ENCODE peak calls at places on chromosomes 3 and 15, in ten cellular contexts. Z, G, J, Q, X, D, S, P, K and L are unnamed samples.

GRCh38 chr3:10288575-10288960 is 4.2 kb downstream of the GHRL start:
- DNase-seq in Z (no peak), G (no peak), J (no peak), Q (no peak), X (no peak), D (no peak), S (no peak), P (no peak), K (no peak), L (no peak)

GRCh38 chr3:74535281-74535680 is 79.2 kb downstream of the CNTN3 start:
- DNase-seq in Z (peak; percentile 4), G (no peak), J (no peak), Q (no peak), X (no peak), D (no peak), S (no peak), P (peak; percentile 58), K (no peak), L (no peak)

GRCh38 chr15:42036991-42037390 is 16.1 kb upstream of the PLA2G4E start:
- DNase-seq in Z (no peak), G (no peak), J (no peak), Q (no peak), X (no peak), D (no peak), S (no peak), P (no peak), K (no peak), L (no peak)

GRCh38 chr15:66241886-66242285 is 11.7 kb downstream of the MEGF11 start:
- DNase-seq in Z (no peak), G (no peak), J (no peak), Q (no peak), X (no peak), D (no peak), S (no peak), P (no peak), K (no peak), L (no peak)

GRCh38 chr3:98735761-98736269 is 27.3 kb upstream of the ST3GAL6 start:
- DNase-seq in Z (no peak), G (no peak), J (peak; percentile 12), Q (peak; percentile 31), X (peak; percentile 28), D (no peak), S (no peak), P (no peak), K (no peak), L (no peak)

GRCh38 chr3:18812316-18812715 is 336.0 kb upstream of the KCNH8 start:
- DNase-seq in Z (peak; percentile 8), G (no peak), J (peak; percentile 88), Q (peak; percentile 62), X (peak; percentile 95), D (no peak), S (no peak), P (no peak), K (no peak), L (no peak)

GRCh38 chr15:62873203-62873602 is 169.3 kb upstream of the TPM1 start:
- DNase-seq in Z (no peak), G (no peak), J (no peak), Q (no peak), X (no peak), D (no peak), S (no peak), P (peak; percentile 39), K (no peak), L (no peak)

GRCh38 chr3:48416091-48416505 is 13.8 kb downstream of the PLXNB1 start:
- DNase-seq in Z (no peak), G (no peak), J (no peak), Q (no peak), X (no peak), D (no peak), S (no peak), P (no peak), K (no peak), L (no peak)

GRCh38 chr15:41848595-41848994 is 9.9 kb downstream of the PLA2G4B start:
- DNase-seq in Z (no peak), G (no peak), J (peak; percentile 35), Q (no peak), X (no peak), D (no peak), S (no peak), P (no peak), K (no peak), L (no peak)

GRCh38 chr15:65730560-65731172 is 61.4 kb downstream of the DENND4A start:
- DNase-seq in Z (peak; percentile 57), G (no peak), J (peak; percentile 62), Q (peak; percentile 69), X (no peak), D (no peak), S (no peak), P (no peak), K (no peak), L (no peak)

DNA sequence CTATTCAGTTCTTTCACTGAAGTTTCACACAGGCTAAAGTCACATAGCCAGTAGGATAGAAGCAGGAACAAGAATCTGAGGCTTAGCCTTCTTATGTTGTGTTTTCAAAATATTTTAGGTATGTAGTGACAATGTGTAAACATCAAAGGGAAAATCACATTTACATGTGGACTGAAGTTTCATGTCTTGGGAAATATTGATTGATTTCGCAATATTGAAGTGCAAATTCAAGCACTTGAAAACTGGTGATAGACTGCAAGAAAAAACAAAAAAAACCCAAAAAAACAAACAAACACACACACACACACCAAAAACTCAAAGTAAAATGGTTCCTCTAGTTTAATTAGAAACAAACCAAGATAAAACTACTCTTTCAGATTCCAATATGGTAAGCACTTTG is 773.3 kb downstream of the PDCD6IP start:
- DNase-seq in Z (no peak), G (no peak), J (no peak), Q (no peak), X (no peak), D (no peak), S (no peak), P (no peak), K (no peak), L (no peak)
- TF ChIP-seq CTCF in Z (no peak), G (no peak), J (no peak), Q (no peak), X (no peak), D (no peak), S (no peak), P (no peak), K (no peak), L (no peak)

DNA sequence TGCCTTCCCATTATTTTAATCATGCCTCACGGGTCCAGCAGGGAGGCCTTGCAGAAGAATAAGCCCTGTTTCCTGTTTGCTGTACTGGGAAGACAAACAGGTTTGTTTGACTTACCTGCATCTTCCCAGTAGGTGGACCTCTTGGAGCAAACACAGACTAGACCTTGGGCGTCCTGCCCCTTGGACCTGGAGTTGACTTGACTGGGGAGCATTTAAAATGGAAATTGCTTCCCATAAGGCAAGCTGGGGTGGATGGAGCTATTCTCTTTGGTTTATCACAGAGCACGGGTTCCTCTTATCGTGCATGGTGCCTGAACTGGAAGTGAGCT is 151.4 kb downstream of the RPLP1 start:
- DNase-seq in Z (no peak), G (no peak), J (no peak), Q (no peak), X (peak; percentile 70), D (no peak), S (no peak), P (peak; percentile 83), K (no peak), L (no peak)
- TF ChIP-seq CTCF in Z (no peak), G (no peak), J (no peak), Q (no peak), X (peak; percentile 62), D (no peak), S (no peak), P (peak; percentile 67), K (peak; percentile 25), L (no peak)

GRCh38 chr15:70510433-70510832 is 252.9 kb downstream of the UACA start:
- DNase-seq in Z (no peak), G (no peak), J (no peak), Q (no peak), X (no peak), D (no peak), S (no peak), P (no peak), K (no peak), L (no peak)

GRCh38 chr15:70514236-70514635 is 249.1 kb downstream of the UACA start:
- DNase-seq in Z (no peak), G (no peak), J (no peak), Q (no peak), X (no peak), D (no peak), S (no peak), P (no peak), K (no peak), L (no peak)

GRCh38 chr15:70509282-70510272 is 253.8 kb downstream of the UACA start:
- DNase-seq in Z (no peak), G (no peak), J (no peak), Q (no peak), X (peak; percentile 26), D (no peak), S (no peak), P (no peak), K (no peak), L (no peak)

GRCh38 chr15:70513818-70514217 is 249.5 kb downstream of the UACA start:
- DNase-seq in Z (no peak), G (no peak), J (no peak), Q (no peak), X (no peak), D (no peak), S (no peak), P (no peak), K (no peak), L (no peak)

DNA sequence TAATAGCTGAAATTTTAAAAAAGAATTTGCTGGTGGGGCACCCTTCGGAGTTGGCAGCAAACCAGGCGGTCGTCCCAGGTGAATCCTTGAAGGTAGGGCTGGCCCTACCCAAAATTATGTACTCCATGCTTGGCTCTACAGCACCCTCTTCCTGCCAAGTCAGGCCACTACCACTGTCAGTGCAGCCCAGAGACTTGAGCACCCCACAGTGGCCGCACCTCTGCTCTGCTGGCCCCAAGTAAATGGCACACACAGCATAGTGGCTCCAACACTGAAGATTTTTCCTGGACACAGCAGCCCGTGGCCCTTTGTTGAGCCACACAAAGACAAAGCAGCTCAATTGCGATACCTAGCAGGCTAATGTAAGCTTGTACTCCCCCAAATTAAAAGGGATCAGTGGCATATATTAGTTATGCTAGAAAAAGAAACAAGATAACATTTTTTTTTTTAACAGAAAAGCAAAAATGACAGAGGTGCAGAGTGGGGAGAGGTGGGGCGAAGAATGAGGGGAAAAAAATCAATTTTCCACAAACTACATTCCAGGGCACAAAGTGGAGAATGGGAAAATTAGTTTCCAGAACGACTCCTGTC is 250.5 kb downstream of the UACA start:
- DNase-seq in Z (no peak), G (no peak), J (peak; percentile 66), Q (peak; percentile 80), X (peak; percentile 78), D (no peak), S (no peak), P (peak; percentile 93), K (no peak), L (peak; percentile 45)
- TF ChIP-seq CTCF in Z (peak; percentile 57), G (peak; percentile 37), J (peak; percentile 77), Q (peak; percentile 96), X (peak; percentile 98), D (no peak), S (no peak), P (peak; percentile 96), K (peak; percentile 55), L (peak; percentile 82)

DNA sequence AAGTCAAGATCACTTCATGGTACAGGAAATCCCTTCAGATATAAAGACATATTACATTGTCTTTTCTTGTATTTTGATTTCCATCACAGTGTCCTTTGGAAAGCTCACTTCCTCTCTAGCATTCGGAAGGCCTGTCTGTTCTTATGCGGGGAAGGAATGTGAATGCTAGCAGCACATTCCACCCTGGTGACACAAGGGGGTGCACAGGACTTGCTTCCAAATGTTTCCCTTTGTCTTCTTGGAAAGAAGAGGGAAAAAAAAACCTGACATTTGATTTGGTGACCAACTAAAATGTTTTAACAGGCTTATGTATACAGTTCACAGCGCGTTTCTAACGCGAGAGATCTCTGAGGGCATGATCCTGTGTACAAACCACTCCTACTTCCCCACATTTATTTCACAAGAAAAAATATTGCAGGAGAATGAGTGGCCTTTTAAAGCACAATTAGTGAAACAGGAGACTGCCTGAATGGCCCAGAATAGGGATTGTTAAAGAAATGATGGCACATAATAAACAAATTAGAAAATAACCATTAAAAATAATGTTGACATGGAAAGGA is 107.5 kb upstream of the FXR1 start:
- DNase-seq in Z (no peak), G (peak; percentile 48), J (peak; percentile 70), Q (peak; percentile 74), X (peak; percentile 23), D (no peak), S (no peak), P (peak; percentile 85), K (no peak), L (peak; percentile 3)
- TF ChIP-seq CTCF in Z (peak; percentile 12), G (peak; percentile 56), J (peak; percentile 51), Q (peak; percentile 46), X (peak; percentile 29), D (no peak), S (no peak), P (peak; percentile 77), K (peak; percentile 61), L (peak; percentile 53)